ENCODE peak calls at places on chromosomes 11 and 22, in five cellular contexts. A is Caco-2, F is brain microvascular endothelial cell, Q is GM10248, K is fibroblast of mammary gland. X is an unnamed sample.

GRCh38 chr22:20953668-20954500 is 13.2 kb upstream of the AIFM3 start:
- DNase-seq in A (no peak), F (no peak), Q (no peak), K (peak), X (peak)

GRCh38 chr11:9214765-9215164 is 50.4 kb downstream of the DENND5A start:
- DNase-seq in A (no peak), F (no peak), Q (no peak), K (peak), X (no peak)

GRCh38 chr11:15967166-15967565 is 389.2 kb downstream of the SOX6 start:
- DNase-seq in A (no peak), F (no peak), Q (no peak), K (peak), X (no peak)

GRCh38 chr11:12128191-12128841 is 17.9 kb downstream of the MICAL2 start:
- DNase-seq in A (no peak), F (no peak), Q (no peak), K (no peak), X (no peak)

GRCh38 chr22:46056169-46057041 is 79.4 kb upstream of the WNT7B start:
- DNase-seq in A (peak), F (no peak), Q (no peak), K (peak), X (no peak)

GRCh38 chr22:22884010-22884887 is 3.4 kb upstream of the IGLL5 start:
- DNase-seq in A (peak), F (peak), Q (peak), K (peak), X (no peak)

GRCh38 chr22:24950272-24950902 is 2.1 kb upstream of the KIAA1671 start:
- DNase-seq in A (peak), F (peak), Q (no peak), K (peak), X (no peak)

GRCh38 chr22:36467042-36467810 is 14.2 kb downstream of the TXN2 start:
- DNase-seq in A (no peak), F (peak), Q (no peak), K (peak), X (no peak)

GRCh38 chr22:48423481-48423901 is 1404.2 kb downstream of the BRD1 start:
- DNase-seq in A (no peak), F (peak), Q (no peak), K (no peak), X (no peak)

GRCh38 chr22:49960967-49961600 is 512 bp downstream of the PIM3 start:
- DNase-seq in A (peak), F (peak), Q (no peak), K (no peak), X (no peak)

GRCh38 chr11:120931057-120931779 is 92.7 kb upstream of the TBCEL start:
- DNase-seq in A (no peak), F (no peak), Q (no peak), K (no peak), X (no peak)

GRCh38 chr22:36991220-36991619 is 28.0 kb downstream of the TST start:
- DNase-seq in A (no peak), F (no peak), Q (no peak), K (peak), X (no peak)

GRCh38 chr11:2143652-2144548 is 4.7 kb upstream of the IGF2 start:
- DNase-seq in A (no peak), F (no peak), Q (no peak), K (no peak), X (no peak)
- TF ChIP-seq CTCF in A (peak), F (no peak), Q (no peak), K (no peak), X (no peak)

DNA sequence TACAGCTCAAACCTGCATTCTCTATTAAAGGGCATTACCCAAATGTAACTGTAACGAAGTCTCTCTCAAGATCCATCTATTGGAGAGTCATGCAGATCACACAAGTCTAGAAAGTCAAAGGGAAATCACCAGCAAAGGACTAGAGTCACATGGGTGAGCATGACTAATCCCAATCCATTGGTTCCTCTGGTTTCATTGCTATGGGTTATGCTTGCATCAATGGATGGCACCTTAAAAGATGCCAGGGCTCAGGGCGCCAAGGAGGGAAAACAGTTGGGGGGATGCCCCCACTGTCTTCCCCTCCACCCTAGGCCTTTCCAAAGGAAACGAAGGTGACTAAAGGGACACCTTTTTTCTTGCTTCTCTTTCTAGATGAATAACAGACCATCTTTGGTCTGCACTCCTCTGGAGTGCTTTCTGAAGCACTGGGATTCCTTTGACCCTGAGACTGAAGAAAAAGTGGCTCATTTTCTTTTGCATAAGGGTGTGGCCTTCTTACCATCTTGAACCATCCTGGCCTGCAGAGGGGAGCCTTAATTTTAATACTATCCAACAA is 8.1 kb downstream of the NXPE4 start:
- DNase-seq in A (no peak), F (no peak), Q (no peak), K (no peak), X (no peak)
- TF ChIP-seq CTCF in A (no peak), F (no peak), Q (no peak), K (no peak), X (no peak)

DNA sequence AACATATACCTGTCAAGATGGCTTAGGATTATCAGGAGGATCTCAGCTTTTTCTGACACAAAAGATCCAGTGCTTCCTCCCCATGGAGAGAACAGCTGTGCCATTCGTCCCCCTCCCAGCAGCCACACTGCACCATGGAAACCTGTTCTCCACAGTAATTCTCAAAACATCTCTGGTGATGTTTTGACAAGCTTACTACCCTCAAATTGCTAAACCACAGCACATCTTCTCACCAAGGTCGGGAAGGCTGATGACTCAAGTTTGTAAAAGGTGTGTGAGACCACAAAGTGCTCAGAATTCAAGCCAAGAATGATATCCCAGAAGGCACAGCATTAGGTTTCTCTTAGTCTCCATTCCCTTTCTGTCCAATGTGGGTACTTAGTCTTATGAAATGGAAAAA is 3.9 kb upstream of the RAB38 start:
- DNase-seq in A (no peak), F (peak), Q (no peak), K (peak), X (no peak)
- TF ChIP-seq CTCF in A (no peak), F (no peak), Q (no peak), K (no peak), X (no peak)

GRCh38 chr11:106133529-106133928 is 56.1 kb downstream of the AASDHPPT start:
- DNase-seq in A (no peak), F (no peak), Q (peak), K (peak), X (no peak)
- TF ChIP-seq CTCF in A (no peak), F (peak), Q (no peak), K (peak), X (peak)

GRCh38 chr22:39212721-39213376 is 31.9 kb downstream of the PDGFB start:
- DNase-seq in A (peak), F (no peak), Q (no peak), K (peak), X (no peak)
- TF ChIP-seq CTCF in A (no peak), F (peak), Q (no peak), K (no peak), X (peak)

GRCh38 chr11:128555606-128556005 is 31.8 kb downstream of the ETS1 start:
- DNase-seq in A (no peak), F (no peak), Q (no peak), K (peak), X (no peak)
- TF ChIP-seq CTCF in A (peak), F (peak), Q (no peak), K (peak), X (peak)

GRCh38 chr11:66258473-66258893 is 10.0 kb upstream of the RAB1B start:
- DNase-seq in A (no peak), F (no peak), Q (no peak), K (no peak), X (no peak)
- TF ChIP-seq CTCF in A (no peak), F (no peak), Q (no peak), K (no peak), X (no peak)

X was measured in BJ.